ENCODE peak calls at places on chromosomes 2 and 18, in eight cellular contexts. One of them, this sample, is unnamed. For H3K36me3 and H3K4me1, the result is how much of the 10 kb centered on the place peaks cover.

GRCh38 chr18:59062643-59063006 is 77.1 kb upstream of the SEC11C start:
- DNase-seq in tibial artery: no peak
- DNase-seq in CD8-positive, alpha-beta T cell: no peak
- DNase-seq in pancreas: no peak
- DNase-seq in adrenal gland: no peak
- DNase-seq in stomach: no peak
- DNase-seq in mesendoderm: no peak
- DNase-seq in aorta: no peak
- DNase-seq in this sample: no peak

GRCh38 chr2:202009019-202009481 is 24.6 kb upstream of the FZD7 start:
- DNase-seq in adrenal gland: no peak
- DNase-seq in aorta: no peak
- DNase-seq in pancreas: no peak
- DNase-seq in stomach: no peak
- DNase-seq in CD8-positive, alpha-beta T cell: no peak
- DNase-seq in mesendoderm: no peak
- DNase-seq in tibial artery: peak
- DNase-seq in this sample: no peak

GRCh38 chr2:8581048-8581561 is 100.8 kb upstream of the ID2 start:
- DNase-seq in CD8-positive, alpha-beta T cell: no peak
- DNase-seq in adrenal gland: no peak
- DNase-seq in mesendoderm: no peak
- DNase-seq in pancreas: no peak
- DNase-seq in tibial artery: no peak
- DNase-seq in stomach: peak
- DNase-seq in aorta: no peak
- DNase-seq in this sample: no peak

GRCh38 chr2:129482626-129483025 is 496.8 kb upstream of the RAB6C start:
- DNase-seq in mesendoderm: no peak
- DNase-seq in pancreas: no peak
- DNase-seq in CD8-positive, alpha-beta T cell: no peak
- DNase-seq in stomach: no peak
- DNase-seq in adrenal gland: no peak
- DNase-seq in aorta: no peak
- DNase-seq in tibial artery: no peak
- DNase-seq in this sample: no peak

GRCh38 chr2:202965810-202966454 is 48.7 kb upstream of the NBEAL1 start:
- DNase-seq in mesendoderm: peak
- DNase-seq in aorta: no peak
- DNase-seq in CD8-positive, alpha-beta T cell: no peak
- DNase-seq in tibial artery: no peak
- DNase-seq in pancreas: no peak
- DNase-seq in stomach: no peak
- DNase-seq in adrenal gland: peak
- DNase-seq in this sample: no peak

GRCh38 chr18:55777666-55778304 is 189.8 kb upstream of the TCF4 start:
- DNase-seq in mesendoderm: peak
- DNase-seq in CD8-positive, alpha-beta T cell: no peak
- DNase-seq in pancreas: no peak
- DNase-seq in tibial artery: no peak
- DNase-seq in stomach: no peak
- DNase-seq in aorta: no peak
- DNase-seq in adrenal gland: no peak
- DNase-seq in this sample: no peak

GRCh38 chr2:173355132-173355865 is 627 bp downstream of the CDCA7 start:
- DNase-seq in adrenal gland: peak
- DNase-seq in tibial artery: no peak
- DNase-seq in stomach: peak
- DNase-seq in CD8-positive, alpha-beta T cell: no peak
- DNase-seq in mesendoderm: peak
- DNase-seq in aorta: peak
- DNase-seq in pancreas: peak
- DNase-seq in this sample: peak

GRCh38 chr18:5197032-5197434 is at the start of gene AKAIN1:
- DNase-seq in tibial artery: no peak
- DNase-seq in pancreas: peak
- DNase-seq in aorta: peak
- DNase-seq in CD8-positive, alpha-beta T cell: peak
- DNase-seq in adrenal gland: peak
- DNase-seq in mesendoderm: peak
- DNase-seq in stomach: no peak
- DNase-seq in this sample: peak

GRCh38 chr2:237154894-237155851 is 69.5 kb downstream of the COPS8 start:
- DNase-seq in stomach: no peak
- DNase-seq in pancreas: no peak
- DNase-seq in CD8-positive, alpha-beta T cell: no peak
- DNase-seq in tibial artery: no peak
- DNase-seq in aorta: no peak
- DNase-seq in mesendoderm: no peak
- DNase-seq in adrenal gland: no peak
- DNase-seq in this sample: peak

GRCh38 chr2:212777020-212777491 is 238.5 kb upstream of the ERBB4 start:
- DNase-seq in CD8-positive, alpha-beta T cell: no peak
- DNase-seq in mesendoderm: peak
- DNase-seq in pancreas: no peak
- DNase-seq in adrenal gland: no peak
- DNase-seq in stomach: no peak
- DNase-seq in aorta: no peak
- DNase-seq in tibial artery: no peak
- DNase-seq in this sample: peak

GRCh38 chr2:112690853-112691390 is 29.9 kb upstream of the NT5DC4 start:
- DNase-seq in stomach: peak
- DNase-seq in CD8-positive, alpha-beta T cell: peak
- DNase-seq in mesendoderm: peak
- DNase-seq in aorta: peak
- DNase-seq in adrenal gland: peak
- DNase-seq in pancreas: peak
- DNase-seq in tibial artery: peak
- DNase-seq in this sample: peak
- H3K4me3 ChIP-seq in stomach: no peak
- H3K4me3 ChIP-seq in CD8-positive, alpha-beta T cell: no peak
- H3K4me3 ChIP-seq in mesendoderm: no peak
- H3K4me3 ChIP-seq in aorta: no peak
- H3K4me3 ChIP-seq in adrenal gland: no peak
- H3K4me3 ChIP-seq in pancreas: no peak
- H3K4me3 ChIP-seq in tibial artery: no peak
- H3K4me3 ChIP-seq in this sample: no peak

GRCh38 chr2:134934150-134934549 is 15.5 kb downstream of the CCNT2 start:
- DNase-seq in tibial artery: no peak
- DNase-seq in stomach: no peak
- DNase-seq in adrenal gland: no peak
- DNase-seq in CD8-positive, alpha-beta T cell: no peak
- DNase-seq in pancreas: no peak
- DNase-seq in mesendoderm: no peak
- DNase-seq in aorta: no peak
- DNase-seq in this sample: no peak
- H3K36me3 ChIP-seq in tibial artery: under half
- H3K36me3 ChIP-seq in stomach: under half
- H3K36me3 ChIP-seq in adrenal gland: under half
- H3K36me3 ChIP-seq in CD8-positive, alpha-beta T cell: under half
- H3K36me3 ChIP-seq in pancreas: under half
- H3K36me3 ChIP-seq in mesendoderm: under half
- H3K36me3 ChIP-seq in aorta: under half
- H3K36me3 ChIP-seq in this sample: under half

DNA sequence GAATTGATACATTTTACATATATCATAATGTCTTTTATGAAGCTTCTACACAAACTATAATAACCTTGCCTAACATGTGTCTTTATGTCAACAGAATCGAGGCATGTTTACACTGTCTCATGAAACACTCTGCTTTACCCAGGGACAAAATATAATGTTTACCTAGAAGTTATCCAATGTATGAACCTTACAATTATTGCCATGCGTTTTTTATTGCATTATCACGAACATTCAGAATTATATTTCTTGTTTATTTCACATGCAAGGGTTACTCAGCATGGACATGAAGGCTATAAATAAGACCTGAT is 19.8 kb downstream of the LONRF2 start:
- DNase-seq in CD8-positive, alpha-beta T cell: no peak
- DNase-seq in aorta: no peak
- DNase-seq in pancreas: no peak
- DNase-seq in stomach: no peak
- DNase-seq in mesendoderm: no peak
- DNase-seq in tibial artery: no peak
- DNase-seq in adrenal gland: no peak
- DNase-seq in this sample: no peak
- H3K4me1 ChIP-seq in CD8-positive, alpha-beta T cell: under half
- H3K4me1 ChIP-seq in aorta: under half
- H3K4me1 ChIP-seq in pancreas: under half
- H3K4me1 ChIP-seq in stomach: under half
- H3K4me1 ChIP-seq in mesendoderm: under half
- H3K4me1 ChIP-seq in tibial artery: under half
- H3K4me1 ChIP-seq in adrenal gland: under half
- H3K4me1 ChIP-seq in this sample: under half

GRCh38 chr2:229586746-229587705 is 127.3 kb downstream of the DNER start:
- DNase-seq in stomach: peak
- DNase-seq in pancreas: peak
- DNase-seq in mesendoderm: peak
- DNase-seq in adrenal gland: peak
- DNase-seq in CD8-positive, alpha-beta T cell: no peak
- DNase-seq in aorta: peak
- DNase-seq in tibial artery: peak
- DNase-seq in this sample: peak
- H3K4me3 ChIP-seq in stomach: peak
- H3K4me3 ChIP-seq in pancreas: peak
- H3K4me3 ChIP-seq in mesendoderm: no peak
- H3K4me3 ChIP-seq in adrenal gland: no peak
- H3K4me3 ChIP-seq in CD8-positive, alpha-beta T cell: no peak
- H3K4me3 ChIP-seq in aorta: no peak
- H3K4me3 ChIP-seq in tibial artery: peak
- H3K4me3 ChIP-seq in this sample: no peak

DNA sequence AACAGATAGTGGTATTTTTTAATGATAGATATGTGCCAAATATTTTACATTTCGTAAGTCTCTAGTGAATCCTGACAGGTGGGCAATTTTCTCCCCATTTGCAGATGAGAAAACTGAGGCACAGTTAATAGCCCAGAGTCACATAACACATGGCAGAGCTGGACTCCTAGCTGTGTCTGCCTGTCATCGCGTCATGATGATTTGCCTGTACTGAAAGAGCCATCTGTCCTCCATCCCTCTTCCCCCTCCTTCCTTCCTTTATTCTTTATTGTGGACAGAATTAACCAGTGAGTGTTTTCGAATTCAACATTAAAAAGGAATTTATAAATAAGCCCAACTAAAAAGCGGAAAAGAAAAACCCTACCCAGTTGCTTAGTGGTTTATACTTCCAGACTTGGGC is 3.2 kb downstream of the DNAJB2 start:
- DNase-seq in pancreas: no peak
- DNase-seq in aorta: no peak
- DNase-seq in CD8-positive, alpha-beta T cell: no peak
- DNase-seq in mesendoderm: no peak
- DNase-seq in tibial artery: no peak
- DNase-seq in stomach: no peak
- DNase-seq in adrenal gland: no peak
- DNase-seq in this sample: no peak
- H3K36me3 ChIP-seq in pancreas: under half
- H3K36me3 ChIP-seq in aorta: under half
- H3K36me3 ChIP-seq in CD8-positive, alpha-beta T cell: half or more
- H3K36me3 ChIP-seq in mesendoderm: under half
- H3K36me3 ChIP-seq in tibial artery: half or more
- H3K36me3 ChIP-seq in stomach: under half
- H3K36me3 ChIP-seq in adrenal gland: half or more
- H3K36me3 ChIP-seq in this sample: half or more

This sample was measured in CD4-positive, CD25-positive, alpha-beta regulatory T cell.